ENCODE peak calls at places on chromosome 19, in four cellular contexts. X is PC-3; Z is kidney; T is CD4-positive, CD25-positive, alpha-beta regulatory T cell. Q is an unnamed sample.

GRCh38 chr19:32945260-32945659 is 26.5 kb downstream of the CEP89 start:
- DNase-seq in X (no peak), Z (no peak), T (no peak), Q (no peak)

GRCh38 chr19:7395793-7396192 is 47.1 kb downstream of the ARHGEF18 start:
- DNase-seq in X (peak; percentile 33), Z (no peak), T (no peak), Q (peak; percentile 83)

GRCh38 chr19:10332158-10332964 is 968 bp downstream of the RAVER1 start:
- DNase-seq in X (no peak), Z (no peak), T (no peak), Q (peak; percentile 85)

GRCh38 chr19:48561412-48561811 is 9.4 kb downstream of the SULT2B1 start:
- DNase-seq in X (no peak), Z (no peak), T (no peak), Q (no peak)

GRCh38 chr19:49786432-49786831 is 19.6 kb downstream of the AP2A1 start:
- DNase-seq in X (peak; percentile 70), Z (peak; percentile 57), T (no peak), Q (no peak)

GRCh38 chr19:42693760-42694350 is 46.4 kb downstream of the PSG3 start:
- DNase-seq in X (peak; percentile 75), Z (no peak), T (no peak), Q (no peak)

GRCh38 chr19:49395581-49396407 is 7.7 kb downstream of the KASH5 start:
- DNase-seq in X (no peak), Z (no peak), T (no peak), Q (no peak)

GRCh38 chr19:10517760-10518443 is 655 bp upstream of the S1PR5 start:
- DNase-seq in X (peak; percentile 41), Z (peak; percentile 78), T (no peak), Q (no peak)

GRCh38 chr19:4861147-4861546 is 6.3 kb downstream of the PLIN3 start:
- DNase-seq in X (peak; percentile 19), Z (peak; percentile 86), T (no peak), Q (peak; percentile 98)

GRCh38 chr19:11096210-11096841 is 7.1 kb downstream of the LDLR start:
- DNase-seq in X (peak; percentile 35), Z (no peak), T (peak; percentile 19), Q (peak; percentile 52)

GRCh38 chr19:42568006-42568405 is 26.7 kb downstream of the CEACAM8 start:
- DNase-seq in X (no peak), Z (no peak), T (no peak), Q (no peak)

GRCh38 chr19:11106477-11106876 is 17.2 kb downstream of the LDLR start:
- DNase-seq in X (no peak), Z (no peak), T (no peak), Q (no peak)

GRCh38 chr19:41296323-41296935 is 13.5 kb upstream of the CCDC97 start:
- DNase-seq in X (peak; percentile 60), Z (no peak), T (no peak), Q (no peak)

GRCh38 chr19:56332695-56333094 is 18.1 kb upstream of the ZSCAN5A start:
- DNase-seq in X (no peak), Z (no peak), T (no peak), Q (no peak)

GRCh38 chr19:35207391-35207871 is 21.1 kb downstream of the FAM187B start:
- DNase-seq in X (peak; percentile 19), Z (no peak), T (peak; percentile 45), Q (no peak)

GRCh38 chr19:30781519-30781918 is 409.3 kb downstream of the ZNF536 start:
- DNase-seq in X (no peak), Z (no peak), T (no peak), Q (no peak)

GRCh38 chr19:57280913-57281425 is 684 bp downstream of the ZNF460 start:
- DNase-seq in X (peak; percentile 27), Z (no peak), T (no peak), Q (peak; percentile 6)

GRCh38 chr19:10001899-10002298 is 8.4 kb downstream of the COL5A3 start:
- DNase-seq in X (peak; percentile 32), Z (no peak), T (no peak), Q (peak; percentile 75)

GRCh38 chr19:49398001-49398615 is 10.1 kb downstream of the KASH5 start:
- DNase-seq in X (no peak), Z (no peak), T (no peak), Q (no peak)

GRCh38 chr19:4694211-4694987 is 24.3 kb upstream of the MYDGF start:
- DNase-seq in X (peak; percentile 100), Z (no peak), T (no peak), Q (no peak)

GRCh38 chr19:28242317-28242927 is 970.5 kb downstream of the UQCRFS1 start:
- DNase-seq in X (no peak), Z (no peak), T (no peak), Q (no peak)

GRCh38 chr19:47707135-47707925 is 5.9 kb upstream of the EHD2 start:
- DNase-seq in X (peak; percentile 88), Z (peak; percentile 86), T (peak; percentile 47), Q (peak; percentile 81)

GRCh38 chr19:28169168-28169862 is 1043.6 kb downstream of the UQCRFS1 start:
- DNase-seq in X (no peak), Z (no peak), T (no peak), Q (no peak)

GRCh38 chr19:29564574-29565005 is 38.8 kb downstream of the VSTM2B start:
- DNase-seq in X (no peak), Z (no peak), T (no peak), Q (no peak)

GRCh38 chr19:34508540-34508939 is 27.0 kb downstream of the WTIP start:
- DNase-seq in X (no peak), Z (no peak), T (no peak), Q (no peak)

GRCh38 chr19:57651654-57651996 is 17.1 kb upstream of the ZSCAN4 start:
- DNase-seq in X (no peak), Z (no peak), T (no peak), Q (no peak)

GRCh38 chr19:44741841-44742352 is 6.6 kb upstream of the BCL3 start:
- DNase-seq in X (peak; percentile 98), Z (peak; percentile 99), T (no peak), Q (peak; percentile 100)

GRCh38 chr19:45276284-45276687 is 25.2 kb downstream of the MARK4 start:
- DNase-seq in X (no peak), Z (no peak), T (no peak), Q (no peak)

GRCh38 chr19:46579286-46579944 is 21.7 kb upstream of the CALM3 start:
- DNase-seq in X (peak; percentile 8), Z (no peak), T (no peak), Q (no peak)

GRCh38 chr19:58400638-58400915 is 5.1 kb downstream of the RNF225 start:
- DNase-seq in X (no peak), Z (no peak), T (no peak), Q (no peak)

GRCh38 chr19:54473071-54473941 is at the start of gene CDC42EP5:
- DNase-seq in X (no peak), Z (peak; percentile 94), T (no peak), Q (peak; percentile 72)

GRCh38 chr19:30088567-30088966 is 146.5 kb downstream of the URI1 start:
- DNase-seq in X (no peak), Z (peak; percentile 7), T (no peak), Q (no peak)

DNA sequence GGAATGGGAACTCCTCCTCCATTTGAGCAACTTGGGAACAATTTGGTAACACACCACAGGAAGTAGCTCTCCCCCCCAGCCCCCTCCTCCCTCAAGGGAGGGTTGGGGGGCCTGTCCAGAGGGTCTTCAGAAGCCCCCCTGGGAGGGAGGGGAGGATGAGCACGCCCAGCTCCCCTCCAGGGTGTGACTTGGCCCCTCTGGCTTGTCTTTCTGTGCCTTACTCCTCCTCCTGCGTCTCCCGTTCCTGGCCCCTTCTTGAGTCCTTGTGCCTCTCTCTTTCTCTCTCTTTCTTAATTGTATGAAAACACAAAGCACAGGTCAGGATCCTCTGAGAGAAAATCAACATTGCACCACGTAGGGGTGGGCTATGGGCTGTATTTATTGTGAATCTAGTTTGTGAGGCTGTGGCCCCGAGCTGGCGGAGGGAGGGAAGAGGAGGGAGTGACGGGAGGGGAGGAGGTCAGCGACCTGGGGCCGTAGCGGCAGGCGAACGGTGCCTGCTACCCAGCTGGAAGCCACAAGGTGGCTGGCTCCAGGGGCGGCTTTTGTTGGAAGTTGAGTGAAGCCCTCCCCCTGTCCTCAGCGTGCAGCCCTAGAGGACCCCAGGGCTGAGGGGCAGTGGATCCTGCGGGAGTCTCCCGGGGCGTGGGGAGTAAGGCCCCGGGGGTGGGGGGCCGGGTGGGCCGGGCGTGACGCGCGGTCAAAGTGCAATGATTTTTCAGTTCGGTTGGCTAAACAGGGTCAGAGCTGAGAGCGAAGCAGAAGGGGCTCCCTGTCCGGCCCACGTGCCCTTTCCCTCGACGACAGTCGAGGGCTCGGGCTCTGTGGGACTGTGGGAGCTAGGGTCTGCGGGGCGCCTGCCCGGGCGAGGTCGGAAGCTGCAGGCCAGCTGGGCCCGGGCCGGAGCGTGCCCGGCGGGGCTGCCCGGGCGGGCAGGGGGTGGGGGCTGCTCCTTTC is 6.4 kb downstream of the LYL1 start:
- DNase-seq in X (peak; percentile 46), Z (no peak), T (no peak), Q (no peak)
- H3K4me3 ChIP-seq in X (peak overlapping the region; percentile 67), Z (peak overlapping the region; percentile 45), T (peak overlapping the region; percentile 61), Q (peak overlapping the region; percentile 22)

DNA sequence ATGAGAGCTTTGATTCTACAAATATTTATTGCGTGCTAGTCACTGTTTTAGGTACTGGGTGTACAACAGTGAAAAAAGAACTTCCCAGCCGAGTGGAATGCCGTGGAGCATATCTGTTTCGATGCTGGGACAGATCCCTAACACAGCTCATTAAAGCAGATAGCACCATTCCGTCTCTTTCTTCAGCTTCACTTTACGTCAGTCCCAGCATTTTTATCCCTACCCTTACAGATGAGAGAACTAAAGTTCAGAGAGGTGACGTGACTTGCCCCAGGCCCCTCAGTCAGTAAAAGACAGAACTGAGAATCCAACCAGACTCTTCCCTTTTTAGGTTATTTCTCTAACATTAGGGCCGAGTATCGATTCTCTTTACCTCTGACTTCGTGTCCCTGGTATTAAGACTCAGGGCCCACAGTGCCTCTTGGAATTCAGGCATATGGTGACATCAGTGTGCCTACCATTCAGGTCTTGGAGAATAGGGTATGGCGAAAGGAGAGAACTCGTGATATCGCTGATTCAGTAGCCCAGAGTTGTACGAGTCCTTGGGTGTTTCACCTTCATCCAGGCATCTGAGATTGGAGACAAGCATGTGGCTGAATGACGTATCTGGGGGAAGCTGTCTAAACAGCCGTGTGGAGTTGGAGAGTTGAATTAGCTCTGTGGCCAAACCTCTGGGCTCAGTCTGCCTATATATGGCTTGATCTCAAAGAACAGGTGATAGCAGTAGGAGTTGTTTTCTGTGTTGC is 27.1 kb downstream of the ACTN4 start:
- DNase-seq in X (no peak), Z (peak; percentile 8), T (no peak), Q (peak; percentile 53)
- H3K4me1 ChIP-seq in X (peaks cover 6% of the 10 kb centered on the region), Z (peaks cover 68% of the 10 kb centered on the region), T (peaks cover 80% of the 10 kb centered on the region), Q (peaks cover 41% of the 10 kb centered on the region)

GRCh38 chr19:13241321-13242104 is 91.3 kb downstream of the IER2 start:
- DNase-seq in X (peak; percentile 26), Z (no peak), T (no peak), Q (peak; percentile 12)
- H3K4me3 ChIP-seq in X (no peak overlapping the region), Z (no peak overlapping the region), T (no peak overlapping the region), Q (no peak overlapping the region)

GRCh38 chr19:14731200-14731599 is 41.4 kb downstream of the ZNF333 start:
- DNase-seq in X (peak; percentile 7), Z (no peak), T (no peak), Q (no peak)
- H3K4me1 ChIP-seq in X (no peaks in the 10 kb centered on the region), Z (no peaks in the 10 kb centered on the region), T (no peaks in the 10 kb centered on the region), Q (no peaks in the 10 kb centered on the region)